ENCODE peak calls at places on chromosomes 11 and 22, in four cellular contexts. L, I, F and Q are unnamed samples.

GRCh38 chr11:79094601-79095000 is 346.2 kb downstream of the TENM4 start:
- ATAC-seq in L (no peak), F (no peak), I (no peak), Q (no peak)

GRCh38 chr11:128926437-128927107 is 16.1 kb downstream of the TP53AIP1 start:
- ATAC-seq in I (no peak), L (no peak), F (no peak), Q (no peak)

GRCh38 chr11:7563269-7563668 is 49.5 kb downstream of the PPFIBP2 start:
- ATAC-seq in L (no peak), F (no peak), I (no peak), Q (no peak)

GRCh38 chr11:83724704-83725114 is 438.5 kb upstream of the CCDC90B start:
- ATAC-seq in I (no peak), L (no peak), F (peak; percentile 83), Q (peak; percentile 92)

GRCh38 chr22:18024956-18025720 is 777 bp upstream of the MICAL3 start:
- ATAC-seq in L (no peak), I (no peak), F (no peak), Q (no peak)

GRCh38 chr22:46239261-46240048 is 10.6 kb downstream of the CDPF1 start:
- ATAC-seq in F (no peak), I (peak; percentile 61), L (peak; percentile 75), Q (no peak)

GRCh38 chr11:80155412-80156017 is 714.7 kb upstream of the TENM4 start:
- ATAC-seq in F (no peak), I (no peak), L (no peak), Q (peak; percentile 15)

GRCh38 chr11:33021937-33022336 is 6.3 kb downstream of the DEPDC7 start:
- ATAC-seq in F (no peak), L (peak; percentile 65), I (peak; percentile 67), Q (no peak)

GRCh38 chr11:118998388-118998717 is 415 bp downstream of the CENATAC start:
- ATAC-seq in I (peak; percentile 16), F (peak; percentile 36), L (peak; percentile 21), Q (peak; percentile 52)

GRCh38 chr11:119100960-119101349 is 698 bp downstream of the DPAGT1 start:
- ATAC-seq in I (no peak), F (no peak), L (no peak), Q (no peak)

GRCh38 chr11:59767212-59767611 is 12.0 kb downstream of the STX3 start:
- ATAC-seq in I (peak; percentile 80), F (peak; percentile 44), L (peak; percentile 81), Q (no peak)

GRCh38 chr11:96704847-96705246 is 315.0 kb downstream of the JRKL start:
- ATAC-seq in I (no peak), F (no peak), L (no peak), Q (no peak)

GRCh38 chr22:41092847-41093371 is 517 bp downstream of the EP300 start:
- ATAC-seq in I (no peak), F (no peak), L (no peak), Q (no peak)

GRCh38 chr11:20351151-20351550 is 12.4 kb upstream of the HTATIP2 start:
- ATAC-seq in L (no peak), F (no peak), I (no peak), Q (peak; percentile 93)

GRCh38 chr11:67098799-67099198 is 20.3 kb upstream of the KDM2A start:
- ATAC-seq in L (no peak), F (no peak), I (no peak), Q (no peak)

GRCh38 chr22:24401824-24402434 is 25.5 kb upstream of the ADORA2A start:
- ATAC-seq in F (no peak), L (no peak), I (no peak), Q (peak; percentile 5)

GRCh38 chr11:18865951-18866350 is 73.3 kb downstream of the MRGPRX1 start:
- ATAC-seq in F (no peak), L (no peak), I (no peak), Q (no peak)

GRCh38 chr11:3231851-3232744 is at the start of gene MRGPRE:
- ATAC-seq in L (no peak), I (no peak), F (no peak), Q (peak; percentile 22)

GRCh38 chr11:123525511-123525918 is 95.4 kb downstream of the GRAMD1B start:
- ATAC-seq in F (no peak), I (no peak), L (no peak), Q (no peak)

GRCh38 chr22:49959782-49960158 is 802 bp upstream of the PIM3 start:
- ATAC-seq in F (peak; percentile 23), I (no peak), L (no peak), Q (peak; percentile 10)